ENCODE peak calls at places on chromosome 4, in six cellular contexts. H, G, J, Q, Z and X are unnamed samples.

GRCh38 chr4:82721819-82722423 is 76.7 kb downstream of the SCD5 start:
- DNase-seq in G (no peak), Z (no peak), H (no peak), J (no peak), Q (no peak), X (peak; percentile 56)

GRCh38 chr4:39346856-39347519 is 19.2 kb downstream of the RFC1 start:
- DNase-seq in Q (no peak), J (no peak), Z (no peak), H (no peak), G (no peak), X (no peak)

GRCh38 chr4:72567821-72568620 is 1.0 kb downstream of the ADAMTS3 start:
- DNase-seq in Z (peak; percentile 86), J (no peak), G (no peak), H (no peak), Q (no peak), X (peak; percentile 22)

GRCh38 chr4:87033902-87034301 is 99.1 kb downstream of the AFF1 start:
- DNase-seq in Z (no peak), Q (no peak), J (no peak), G (no peak), H (no peak), X (no peak)

GRCh38 chr4:140243345-140243753 is 89.4 kb upstream of the MAML3 start:
- DNase-seq in G (no peak), Z (no peak), Q (no peak), H (peak; percentile 37), J (peak; percentile 16), X (peak; percentile 47)

GRCh38 chr4:52659722-52660261 is 691 bp upstream of the USP46 start:
- DNase-seq in J (no peak), G (no peak), H (peak; percentile 33), Q (peak; percentile 2), Z (no peak), X (peak; percentile 11)

GRCh38 chr4:4320951-4321714 is 31.1 kb downstream of the ZBTB49 start:
- DNase-seq in J (no peak), G (no peak), Q (no peak), Z (no peak), H (no peak), X (no peak)

GRCh38 chr4:20085653-20086052 is 166.1 kb upstream of the SLIT2 start:
- DNase-seq in J (no peak), G (no peak), H (no peak), Q (no peak), Z (no peak), X (no peak)